ENCODE peak calls at places on chromosomes 6 and 20, in five cellular contexts. G is CD8-positive, alpha-beta memory T cell; O is endodermal cell; E is left ventricle myocardium inferior; F is adrenal gland. W is an unnamed sample.

GRCh38 chr20:8132015-8132631 is at the start of gene PLCB1:
- DNase-seq in F (peak), O (peak), G (peak), E (peak), W (peak)

GRCh38 chr6:110178626-110179405 is 654 bp downstream of the WASF1 start:
- DNase-seq in G (peak), O (peak), E (peak), F (peak), W (peak)

GRCh38 chr6:116945809-116946208 is 68.8 kb downstream of the RFX6 start:
- DNase-seq in E (no peak), G (no peak), F (no peak), O (no peak), W (no peak)

GRCh38 chr20:57483287-57484050 is 41.5 kb downstream of the CTCFL start:
- DNase-seq in E (no peak), F (no peak), G (no peak), O (peak), W (no peak)

GRCh38 chr20:35325385-35325784 is 33.2 kb upstream of the FAM83C start:
- DNase-seq in O (no peak), E (no peak), F (no peak), G (no peak), W (no peak)

GRCh38 chr6:33250731-33251130 is 20.9 kb downstream of the VPS52 start:
- DNase-seq in O (no peak), G (no peak), F (no peak), E (no peak), W (no peak)

GRCh38 chr6:139014945-139015344 is 13.6 kb upstream of the ABRACL start:
- DNase-seq in G (no peak), E (peak), F (no peak), O (no peak), W (no peak)

GRCh38 chr6:104887350-104887749 is 27.6 kb upstream of the HACE1 start:
- DNase-seq in G (no peak), O (peak), E (no peak), F (no peak), W (no peak)

GRCh38 chr20:47607208-47607613 is 105.5 kb downstream of the NCOA3 start:
- DNase-seq in O (no peak), G (no peak), E (no peak), F (no peak), W (peak)

GRCh38 chr6:35494161-35494563 is 2.7 kb downstream of the TEAD3 start:
- DNase-seq in E (peak), F (no peak), G (peak), O (no peak), W (no peak)

GRCh38 chr6:159729598-159729997 is 2.3 kb downstream of the WTAP start:
- DNase-seq in O (no peak), E (no peak), G (no peak), F (no peak), W (no peak)

GRCh38 chr6:10316327-10316726 is 98.5 kb downstream of the TFAP2A start:
- DNase-seq in O (no peak), F (peak), E (no peak), G (no peak), W (no peak)

GRCh38 chr6:152244998-152245630 is 392.0 kb downstream of the SYNE1 start:
- DNase-seq in O (no peak), F (no peak), E (no peak), G (no peak), W (no peak)

GRCh38 chr20:47879771-47880170 is 94.5 kb upstream of the SULF2 start:
- DNase-seq in G (no peak), O (no peak), F (no peak), E (no peak), W (no peak)

GRCh38 chr6:46329568-46329967 is 158.8 kb upstream of the ENPP5 start:
- DNase-seq in E (no peak), G (no peak), F (no peak), O (no peak), W (no peak)

GRCh38 chr6:118283759-118284158 is 264.3 kb upstream of the PLN start:
- DNase-seq in E (no peak), F (peak), O (peak), G (peak), W (peak)

GRCh38 chr20:3681931-3682820 is at the start of gene ADAM33:
- DNase-seq in G (no peak), F (no peak), E (peak), O (peak), W (no peak)

GRCh38 chr6:83019741-83020140 is 45.9 kb downstream of the UBE3D start:
- DNase-seq in F (no peak), E (no peak), G (no peak), O (no peak), W (no peak)

GRCh38 chr6:135322427-135323201 is 141.5 kb downstream of the MYB start:
- DNase-seq in O (no peak), F (no peak), G (no peak), E (no peak), W (no peak)

GRCh38 chr20:25587536-25587935 is 2.2 kb upstream of the NINL start:
- DNase-seq in G (no peak), F (no peak), O (no peak), E (no peak), W (no peak)

GRCh38 chr6:123329337-123329736 is 307.4 kb downstream of the TRDN start:
- DNase-seq in G (no peak), O (no peak), F (no peak), E (no peak), W (no peak)

GRCh38 chr6:54419885-54420284 is 111.6 kb downstream of the TINAG start:
- DNase-seq in E (no peak), F (no peak), G (no peak), O (no peak), W (no peak)

GRCh38 chr20:18663932-18664331 is 76.1 kb downstream of the DTD1 start:
- DNase-seq in F (no peak), E (no peak), O (no peak), G (no peak), W (no peak)

GRCh38 chr6:42133926-42134325 is 8.5 kb downstream of the C6orf132 start:
- DNase-seq in F (no peak), O (no peak), G (no peak), E (no peak), W (no peak)

GRCh38 chr20:44501448-44501847 is 20.4 kb downstream of the SERINC3 start:
- DNase-seq in O (no peak), E (no peak), G (no peak), F (peak), W (no peak)

GRCh38 chr6:55902796-55903195 is 27.4 kb upstream of the BMP5 start:
- DNase-seq in E (no peak), F (no peak), G (no peak), O (no peak), W (no peak)

GRCh38 chr20:31452575-31452974 is 12.1 kb downstream of the DEFB123 start:
- DNase-seq in O (no peak), E (no peak), F (no peak), G (no peak), W (no peak)

GRCh38 chr6:16413399-16413798 is 175.0 kb downstream of the GMPR start:
- DNase-seq in G (no peak), E (no peak), F (no peak), O (no peak), W (peak)

GRCh38 chr6:22904413-22904812 is 335.0 kb downstream of the HDGFL1 start:
- DNase-seq in E (no peak), G (no peak), O (no peak), F (no peak), W (no peak)

GRCh38 chr6:122610690-122611455 is 668 bp downstream of the PKIB start:
- DNase-seq in E (peak), G (peak), F (peak), O (peak), W (peak)

GRCh38 chr6:80636689-80637088 is 530.2 kb downstream of the BCKDHB start:
- DNase-seq in E (no peak), G (no peak), O (no peak), F (no peak), W (no peak)

GRCh38 chr20:13644010-13644409 is 5.3 kb upstream of the TASP1 start:
- DNase-seq in E (no peak), F (no peak), O (no peak), G (no peak), W (no peak)

GRCh38 chr20:11140359-11140758 is 466.6 kb upstream of the JAG1 start:
- DNase-seq in E (no peak), O (no peak), G (no peak), F (no peak), W (no peak)

GRCh38 chr20:16714242-16714641 is 15.6 kb upstream of the SNRPB2 start:
- DNase-seq in O (no peak), E (no peak), F (no peak), G (no peak), W (no peak)

GRCh38 chr20:16711859-16712258 is 18.0 kb upstream of the SNRPB2 start:
- DNase-seq in F (no peak), G (no peak), O (no peak), E (no peak), W (no peak)

GRCh38 chr20:16713056-16713455 is 16.8 kb upstream of the SNRPB2 start:
- DNase-seq in F (no peak), O (no peak), G (no peak), E (no peak), W (no peak)

GRCh38 chr20:16712541-16712947 is 17.3 kb upstream of the SNRPB2 start:
- DNase-seq in F (no peak), G (no peak), E (no peak), O (no peak), W (no peak)

GRCh38 chr20:16714765-16715164 is 15.1 kb upstream of the SNRPB2 start:
- DNase-seq in F (no peak), G (no peak), O (no peak), E (no peak), W (no peak)
- H3K4me3 ChIP-seq in F (no peak), G (no peak), O (no peak), E (no peak), W (no peak)

DNA sequence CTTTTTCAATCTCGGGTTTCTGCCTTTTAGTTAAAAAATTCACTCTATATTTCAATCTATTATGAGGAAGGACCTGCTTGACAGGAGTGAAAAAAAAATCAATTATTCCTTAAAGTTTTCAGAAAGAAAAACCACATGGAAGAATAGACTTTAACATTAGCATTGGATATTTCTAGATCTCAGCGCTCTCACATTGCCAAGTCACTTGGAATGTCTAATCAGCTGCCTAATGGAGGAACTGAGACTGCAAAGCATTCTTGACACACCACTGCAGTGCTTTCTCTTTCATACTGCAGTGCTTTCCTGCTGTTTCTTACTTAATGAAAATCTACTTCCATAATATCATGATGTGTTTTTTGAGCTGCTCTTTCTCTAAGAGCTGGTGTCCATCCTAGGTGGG is 20.4 kb upstream of the MCM3 start:
- DNase-seq in O (no peak), F (no peak), E (no peak), G (no peak), W (peak)
- H3K4me3 ChIP-seq in O (no peak), F (no peak), E (peak), G (peak), W (peak)

GRCh38 chr6:3504354-3504753 is 47.5 kb upstream of the SLC22A23 start:
- DNase-seq in G (no peak), E (no peak), O (no peak), F (no peak), W (no peak)

GRCh38 chr6:3504938-3505735 is 48.3 kb upstream of the SLC22A23 start:
- DNase-seq in E (no peak), G (no peak), F (no peak), O (no peak), W (no peak)

GRCh38 chr6:3506195-3506594 is 49.3 kb upstream of the SLC22A23 start:
- DNase-seq in E (no peak), G (no peak), O (no peak), F (no peak), W (no peak)

GRCh38 chr6:3509326-3509725 is 52.5 kb upstream of the SLC22A23 start:
- DNase-seq in O (no peak), E (no peak), F (no peak), G (no peak), W (no peak)

DNA sequence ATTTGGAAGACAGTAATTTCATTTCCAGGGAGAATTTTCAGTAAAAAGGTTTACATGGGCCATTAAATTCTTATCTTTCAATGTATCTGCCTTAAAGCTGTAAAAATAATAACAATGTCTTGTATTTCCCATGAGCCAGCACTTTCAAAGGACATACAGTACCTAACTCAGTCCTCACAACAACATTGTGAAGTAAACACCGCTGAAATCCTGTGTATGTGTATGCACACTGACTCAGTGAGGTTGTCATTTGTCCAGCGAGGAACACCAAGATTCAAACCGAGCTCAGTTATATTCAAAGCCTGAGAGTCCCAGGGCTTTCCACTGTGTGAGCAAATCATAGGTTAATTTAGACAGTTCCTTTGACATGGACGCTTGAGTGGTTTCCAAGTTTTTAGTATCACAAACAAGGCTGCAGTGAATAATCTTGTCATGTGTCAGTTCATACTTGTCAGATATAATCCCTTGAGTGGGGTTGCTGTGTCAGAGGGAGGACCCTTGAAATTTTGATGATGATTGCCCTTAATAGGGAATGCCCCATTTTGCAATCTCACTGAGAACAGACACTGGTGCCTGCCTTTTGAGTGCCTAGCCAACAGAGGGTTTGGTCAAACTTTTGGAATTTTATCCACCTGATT is 50.0 kb upstream of the SLC22A23 start:
- DNase-seq in F (no peak), O (no peak), E (no peak), G (no peak), W (no peak)
- H3K4me3 ChIP-seq in F (no peak), O (no peak), E (no peak), G (no peak), W (no peak)

GRCh38 chr20:63233924-63234323 is 1.8 kb upstream of the BIRC7 start:
- DNase-seq in G (no peak), O (no peak), E (no peak), F (no peak), W (no peak)

GRCh38 chr20:63234693-63235398 is 859 bp upstream of the BIRC7 start:
- DNase-seq in F (no peak), O (peak), E (no peak), G (no peak), W (no peak)

GRCh38 chr20:63230800-63231268 is 4.9 kb upstream of the BIRC7 start:
- DNase-seq in G (no peak), E (peak), O (peak), F (peak), W (peak)

GRCh38 chr20:63233061-63233344 is 2.7 kb upstream of the BIRC7 start:
- DNase-seq in G (no peak), E (no peak), F (no peak), O (no peak), W (no peak)

GRCh38 chr20:63232235-63233060 is 3.3 kb upstream of the BIRC7 start:
- DNase-seq in F (no peak), G (no peak), E (no peak), O (no peak), W (no peak)
- H3K4me3 ChIP-seq in F (no peak), G (no peak), E (no peak), O (no peak), W (no peak)

DNA sequence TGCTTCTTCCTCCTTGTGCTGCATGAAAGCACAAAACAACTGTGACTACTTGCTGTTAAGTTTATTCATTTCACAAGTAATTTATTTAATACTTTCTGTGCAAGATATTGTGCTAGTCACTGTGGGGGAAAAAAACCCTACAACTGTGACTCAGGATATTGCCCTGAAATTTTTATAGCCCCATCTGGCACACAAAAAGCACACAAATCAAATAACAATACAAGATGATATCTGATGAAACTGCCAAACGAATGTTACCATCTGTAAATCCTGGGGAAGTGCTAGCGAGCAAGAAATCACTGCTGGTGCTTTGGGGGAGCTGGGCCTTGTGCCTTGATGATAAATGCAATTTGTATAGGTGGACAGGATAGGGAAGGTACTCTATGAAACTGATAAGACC is 115.5 kb downstream of the RTN4IP1 start:
- DNase-seq in G (peak), E (no peak), O (no peak), F (no peak), W (no peak)
- H3K4me3 ChIP-seq in G (peak), E (peak), O (no peak), F (no peak), W (peak)

GRCh38 chr20:62946918-62947317 is 5.6 kb upstream of the SLC17A9 start:
- DNase-seq in G (peak), O (no peak), E (peak), F (no peak), W (no peak)
- H3K4me3 ChIP-seq in G (no peak), O (no peak), E (peak), F (no peak), W (no peak)

GRCh38 chr6:14640631-14641030 is 523.1 kb downstream of the CD83 start:
- DNase-seq in O (no peak), F (no peak), E (no peak), G (no peak), W (no peak)
- H3K4me3 ChIP-seq in O (no peak), F (no peak), E (no peak), G (no peak), W (no peak)